ENCODE peak calls at places on chromosomes 12 and 14, in five cellular contexts. Q is vagina, L is testis, M is stomach, W is transverse colon. O is an unnamed sample. For H3K27me3, the result is how much of the 10 kb centered on the place peaks cover.

GRCh38 chr12:5513406-5513805 is 81.5 kb downstream of the NTF3 start:
- DNase-seq in Q (peak), L (no peak), M (no peak), W (no peak), O (no peak)

GRCh38 chr12:25249951-25250738 is 584 bp downstream of the KRAS start:
- DNase-seq in Q (no peak), L (peak), M (peak), W (peak), O (peak)

GRCh38 chr12:43407816-43408645 is 144.0 kb downstream of the ADAMTS20 start:
- DNase-seq in Q (no peak), L (no peak), M (no peak), W (no peak), O (no peak)

GRCh38 chr12:4025420-4026358 is 152.5 kb upstream of the PARP11 start:
- DNase-seq in Q (no peak), L (no peak), M (no peak), W (no peak), O (peak)

GRCh38 chr14:77598366-77599050 is 17.9 kb downstream of the SPTLC2 start:
- DNase-seq in Q (no peak), L (no peak), M (no peak), W (peak), O (no peak)

GRCh38 chr12:115623275-115623674 is 654.2 kb downstream of the MED13L start:
- DNase-seq in Q (no peak), L (no peak), M (no peak), W (no peak), O (no peak)

GRCh38 chr14:26548431-26548830 is 49.4 kb downstream of the NOVA1 start:
- DNase-seq in Q (no peak), L (no peak), M (no peak), W (no peak), O (no peak)

GRCh38 chr14:101489092-101489760 is 72.1 kb upstream of the DIO3 start:
- DNase-seq in Q (no peak), L (no peak), M (no peak), W (no peak), O (no peak)

GRCh38 chr12:16586350-16587109 is 19.4 kb downstream of the LMO3 start:
- DNase-seq in Q (no peak), L (no peak), M (no peak), W (no peak), O (peak)

GRCh38 chr12:40158592-40159111 is 52.8 kb upstream of the SLC2A13 start:
- DNase-seq in Q (no peak), L (no peak), M (no peak), W (peak), O (peak)

GRCh38 chr12:112979281-112979680 is 962 bp downstream of the OAS2 start:
- DNase-seq in Q (peak), L (no peak), M (peak), W (peak), O (no peak)

GRCh38 chr12:108063192-108063591 is 65.9 kb upstream of the WSCD2 start:
- DNase-seq in Q (no peak), L (no peak), M (no peak), W (no peak), O (no peak)

GRCh38 chr14:28751467-28752058 is 15.0 kb upstream of the FOXG1 start:
- DNase-seq in Q (no peak), L (peak), M (peak), W (no peak), O (peak)

GRCh38 chr12:98439471-98440164 is 75.8 kb upstream of the TMPO start:
- DNase-seq in Q (no peak), L (no peak), M (no peak), W (no peak), O (peak)

GRCh38 chr12:131788070-131788469 is 40.1 kb upstream of the MMP17 start:
- DNase-seq in Q (no peak), L (no peak), M (no peak), W (no peak), O (no peak)

GRCh38 chr12:47818007-47818376 is 1.7 kb downstream of the HDAC7 start:
- DNase-seq in Q (no peak), L (no peak), M (no peak), W (no peak), O (no peak)

GRCh38 chr12:47818382-47818700 is 1.4 kb downstream of the HDAC7 start:
- DNase-seq in Q (no peak), L (no peak), M (no peak), W (peak), O (no peak)

GRCh38 chr12:47819544-47819901 is 180 bp downstream of the HDAC7 start:
- DNase-seq in Q (no peak), L (no peak), M (no peak), W (no peak), O (no peak)

GRCh38 chr12:47819902-47820630 is at the start of gene HDAC7:
- DNase-seq in Q (no peak), L (peak), M (peak), W (peak), O (peak)

DNA sequence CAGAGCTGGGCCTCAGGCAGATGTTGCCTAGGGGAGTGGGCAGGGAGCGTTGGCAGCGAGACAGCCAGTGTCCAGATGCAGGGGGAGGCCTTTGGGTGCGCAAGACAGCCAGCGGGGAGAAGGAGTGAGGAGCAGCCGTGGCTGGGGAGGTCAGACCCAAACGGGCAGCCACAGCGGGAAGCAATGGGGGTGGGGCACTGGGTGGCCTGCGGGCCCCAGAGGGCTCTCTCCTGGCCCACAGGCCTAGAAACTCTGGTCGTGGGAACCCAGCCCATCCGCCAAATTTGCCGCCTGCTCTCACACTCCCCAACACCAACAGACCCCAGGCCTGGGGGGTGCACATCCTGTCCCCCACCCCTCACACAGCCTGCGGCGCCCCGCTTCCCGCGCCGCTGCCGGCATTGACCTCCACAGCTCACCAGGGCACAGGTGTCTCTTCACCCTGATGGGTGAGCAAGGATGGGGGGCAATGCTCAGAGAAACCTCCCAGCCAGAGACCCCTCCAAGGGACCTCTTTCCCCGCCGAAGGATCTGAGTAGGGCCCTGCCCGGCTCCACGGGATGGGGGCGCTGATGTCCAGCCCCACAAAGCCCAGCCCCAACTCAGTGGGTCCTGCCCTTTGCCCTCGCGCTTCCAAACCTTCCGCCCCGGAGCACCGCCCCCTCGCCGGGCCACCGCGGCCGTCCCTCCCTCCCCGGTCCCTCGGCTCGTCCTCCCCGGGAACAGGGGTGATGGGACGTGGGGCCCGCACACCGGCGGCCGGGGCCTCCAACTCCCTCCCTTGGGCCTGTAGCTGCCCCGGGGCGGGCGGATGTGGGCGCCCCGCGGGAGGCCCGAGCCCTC is 781 bp downstream of the HDAC7 start:
- DNase-seq in Q (no peak), L (peak), M (peak), W (peak), O (peak)
- TF ChIP-seq POLR2A in Q (no peak), L (no peak), M (no peak), W (peak), O (no peak)

GRCh38 chr14:21309238-21309636 is 29.4 kb downstream of the RPGRIP1 start:
- DNase-seq in Q (no peak), L (no peak), M (no peak), W (no peak), O (no peak)

GRCh38 chr14:21307641-21308040 is 27.8 kb downstream of the RPGRIP1 start:
- DNase-seq in Q (no peak), L (no peak), M (no peak), W (no peak), O (no peak)

GRCh38 chr14:21309956-21310355 is 30.1 kb downstream of the RPGRIP1 start:
- DNase-seq in Q (no peak), L (no peak), M (no peak), W (no peak), O (no peak)

GRCh38 chr14:21308479-21309237 is 28.8 kb downstream of the RPGRIP1 start:
- DNase-seq in Q (peak), L (peak), M (peak), W (peak), O (peak)

GRCh38 chr14:21308132-21308478 is 28.2 kb downstream of the RPGRIP1 start:
- DNase-seq in Q (no peak), L (no peak), M (no peak), W (no peak), O (no peak)
- H3K27me3 ChIP-seq in Q (under half), L (under half), M (under half), W (under half), O (under half)

GRCh38 chr12:95385646-95386045 is 88.3 kb upstream of the METAP2 start:
- DNase-seq in Q (no peak), L (peak), M (no peak), W (no peak), O (no peak)
- TF ChIP-seq POLR2A in Q (no peak), L (no peak), M (no peak), W (no peak), O (no peak)

GRCh38 chr14:32940066-32940651 is 1.5 kb downstream of the NPAS3 start:
- DNase-seq in Q (no peak), L (no peak), M (no peak), W (no peak), O (peak)
- H3K27me3 ChIP-seq in Q (under half), L (under half), M (under half), W (under half), O (under half)

DNA sequence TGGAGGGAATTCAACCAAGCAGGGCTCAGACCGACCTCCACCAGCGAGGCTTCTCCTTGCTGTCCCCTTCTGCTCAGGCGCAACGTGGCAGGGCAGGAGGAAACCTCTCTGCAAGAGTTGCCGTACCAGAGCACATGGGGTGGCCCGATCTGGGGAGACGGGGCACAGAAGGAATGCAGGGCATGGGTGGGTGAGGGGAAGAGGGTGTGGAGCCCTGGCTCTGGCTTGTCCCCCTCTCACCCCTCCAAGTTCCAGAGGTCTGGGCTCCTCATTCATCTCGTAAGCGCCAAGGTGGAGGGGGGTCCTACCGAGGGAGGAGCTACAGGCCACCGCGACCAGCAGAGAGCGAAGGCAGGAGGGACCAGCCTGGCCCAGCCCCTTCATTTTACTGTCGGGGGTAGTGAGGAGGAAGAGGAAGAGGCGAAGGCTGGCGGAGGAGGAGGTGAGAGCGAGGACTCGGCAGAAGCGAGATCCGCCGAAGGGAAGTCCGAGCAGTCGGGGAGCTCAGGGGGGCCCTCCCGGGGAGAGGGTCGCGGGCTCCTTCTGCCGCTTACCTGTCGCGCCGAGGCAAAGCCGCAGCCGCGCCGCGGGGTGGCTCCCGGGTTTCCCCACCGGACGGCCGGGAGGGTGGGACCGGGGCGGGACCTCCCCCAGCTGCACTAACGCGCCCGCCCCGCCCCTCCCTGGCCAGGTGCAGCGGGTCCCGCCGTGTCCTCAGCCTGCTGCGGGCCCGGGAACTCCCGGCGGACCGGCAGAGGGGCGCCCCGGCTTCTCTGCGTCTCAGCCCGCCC is at the start of gene GALNT6:
- DNase-seq in Q (no peak), L (no peak), M (peak), W (peak), O (peak)
- TF ChIP-seq POLR2A in Q (no peak), L (no peak), M (no peak), W (peak), O (no peak)

GRCh38 chr12:96117460-96117859 is 76.7 kb upstream of the ELK3 start:
- DNase-seq in Q (no peak), L (no peak), M (no peak), W (no peak), O (no peak)
- H3K27me3 ChIP-seq in Q (under half), L (under half), M (under half), W (under half), O (under half)

GRCh38 chr12:49766115-49766455 is 24.7 kb downstream of the TMBIM6 start:
- DNase-seq in Q (no peak), L (no peak), M (no peak), W (no peak), O (no peak)

GRCh38 chr12:49761677-49762467 is 20.5 kb downstream of the TMBIM6 start:
- DNase-seq in Q (no peak), L (no peak), M (no peak), W (no peak), O (no peak)

GRCh38 chr12:49763006-49763591 is 21.7 kb downstream of the TMBIM6 start:
- DNase-seq in Q (no peak), L (peak), M (peak), W (peak), O (peak)

GRCh38 chr12:49762468-49762847 is 21.1 kb downstream of the TMBIM6 start:
- DNase-seq in Q (no peak), L (no peak), M (no peak), W (no peak), O (no peak)

GRCh38 chr12:49764126-49764525 is 22.8 kb downstream of the TMBIM6 start:
- DNase-seq in Q (no peak), L (no peak), M (no peak), W (no peak), O (no peak)
- TF ChIP-seq POLR2A in Q (no peak), L (no peak), M (no peak), W (no peak), O (no peak)

DNA sequence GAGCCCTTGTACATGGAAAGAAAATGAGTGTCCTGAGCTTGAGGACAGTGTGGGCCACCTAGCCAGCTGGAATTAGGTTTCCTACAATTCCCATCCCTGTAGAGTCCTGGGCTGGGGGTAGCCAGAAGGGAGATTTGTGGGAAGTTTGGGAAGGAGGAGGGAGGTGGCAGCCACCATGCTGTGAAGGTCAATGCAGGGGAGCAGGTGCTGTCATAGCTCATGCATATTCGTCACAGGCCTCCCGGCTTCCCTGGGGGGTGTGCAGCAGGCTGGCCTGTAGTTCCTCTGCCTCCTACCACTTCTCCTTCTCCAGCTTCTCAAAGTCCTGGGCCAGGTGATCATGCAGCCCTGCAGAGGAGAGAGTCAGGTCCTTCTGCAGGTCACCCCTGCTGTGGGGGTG is 121.3 kb downstream of the TBX3 start:
- DNase-seq in Q (no peak), L (no peak), M (no peak), W (no peak), O (no peak)
- H3K27me3 ChIP-seq in Q (under half), L (under half), M (under half), W (under half), O (under half)

DNA sequence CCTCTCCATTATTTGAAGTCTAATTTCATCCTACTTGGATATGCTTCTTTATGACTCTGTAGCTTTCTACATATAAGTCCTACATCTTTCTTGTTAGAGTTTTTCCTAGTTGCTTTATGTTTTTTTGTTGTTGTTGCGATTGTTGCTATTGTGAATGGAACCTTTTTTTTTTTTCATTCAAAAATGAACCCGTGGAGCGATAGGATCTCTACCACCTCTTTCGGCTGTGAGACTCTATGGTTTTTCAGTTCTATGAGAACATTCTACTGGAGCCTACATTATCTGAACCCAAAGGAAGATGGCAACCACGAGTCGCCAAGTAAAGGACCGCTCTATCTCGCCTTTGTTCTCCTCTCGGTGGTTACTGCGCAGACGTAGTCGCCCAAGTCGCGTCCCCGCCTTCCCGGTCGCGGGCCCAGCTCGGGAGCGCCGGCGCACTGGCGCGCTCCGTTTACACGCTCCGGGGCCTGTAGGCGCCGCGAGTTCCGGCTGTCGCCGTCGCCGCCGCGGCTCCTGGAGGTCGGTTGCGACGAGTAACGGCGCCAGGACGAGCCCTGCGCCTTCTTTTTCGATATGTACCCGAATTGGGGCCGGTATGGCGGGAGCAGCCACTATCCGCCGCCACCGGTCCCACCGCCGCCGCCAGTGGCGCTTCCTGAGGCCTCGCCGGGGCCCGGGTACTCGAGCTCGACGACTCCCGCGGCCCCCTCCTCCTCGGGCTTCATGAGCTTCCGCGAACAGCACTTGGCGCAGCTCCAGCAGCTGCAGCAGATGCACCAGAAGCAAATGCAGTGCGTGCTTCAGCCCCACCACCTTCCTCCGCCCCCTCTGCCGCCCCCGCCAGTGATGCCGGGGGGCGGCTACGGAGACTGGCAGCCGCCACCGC is at the start of gene YLPM1:
- DNase-seq in Q (no peak), L (peak), M (peak), W (peak), O (peak)
- TF ChIP-seq POLR2A in Q (no peak), L (no peak), M (no peak), W (peak), O (peak)

DNA sequence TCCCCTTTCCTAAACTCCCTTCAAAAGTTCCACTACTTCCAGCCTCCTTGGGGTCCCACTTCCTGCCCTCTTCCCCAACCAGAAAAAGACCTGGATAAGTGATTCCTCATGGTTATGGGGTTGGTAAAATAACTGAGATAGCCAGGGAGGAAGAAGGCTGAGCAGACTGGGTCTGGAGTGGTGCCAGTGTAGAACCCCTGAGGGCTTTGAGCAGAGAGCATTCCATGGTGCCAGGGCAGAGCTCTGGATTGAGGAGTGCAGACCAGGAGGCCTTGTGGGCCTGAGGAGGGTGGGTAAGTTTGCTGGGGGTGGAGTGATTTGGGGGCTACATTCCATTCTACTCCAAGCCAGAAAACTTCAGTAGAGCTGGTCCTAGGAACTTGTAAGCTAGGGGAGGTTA is 9.5 kb upstream of the CISTR start:
- DNase-seq in Q (no peak), L (no peak), M (no peak), W (no peak), O (no peak)
- H3K27me3 ChIP-seq in Q (under half), L (under half), M (under half), W (half or more), O (under half)